ENCODE peak calls at places on chromosomes 6 and 20, in ten cellular contexts. C is heart right ventricle; N is testis; G is CD8-positive, alpha-beta T cell; D is mesendoderm; V is cardiac muscle cell; F is ovary; S is heart left ventricle; P is breast epithelium; H is pancreas. W is an unnamed sample.

GRCh38 chr20:45017859-45018258 is 51.5 kb downstream of the STK4 start:
- DNase-seq in C (no peak), N (no peak), G (no peak), D (no peak), V (no peak), F (no peak), S (no peak), P (no peak), H (no peak), W (no peak)

GRCh38 chr6:34243131-34243771 is 5.6 kb downstream of the SMIM29 start:
- DNase-seq in C (no peak), N (no peak), G (no peak), D (no peak), V (no peak), F (peak; percentile 11), S (no peak), P (peak; percentile 37), H (no peak), W (no peak)

GRCh38 chr20:17460119-17460518 is 71.1 kb downstream of the BFSP1 start:
- DNase-seq in C (no peak), N (peak; percentile 31), G (no peak), D (no peak), V (no peak), F (no peak), S (no peak), P (no peak), H (no peak), W (no peak)

GRCh38 chr20:13841206-13841605 is 56.4 kb downstream of the NDUFAF5 start:
- DNase-seq in C (no peak), N (no peak), G (no peak), D (no peak), V (no peak), F (no peak), S (no peak), P (no peak), H (no peak), W (no peak)

GRCh38 chr20:35511814-35512420 is 17.5 kb downstream of the C20orf173 start:
- DNase-seq in C (no peak), N (peak; percentile 33), G (no peak), D (peak; percentile 46), V (peak; percentile 39), F (no peak), S (no peak), P (no peak), H (no peak), W (no peak)

GRCh38 chr6:16778521-16778920 is 17.3 kb upstream of the ATXN1 start:
- DNase-seq in C (no peak), N (no peak), G (no peak), D (no peak), V (no peak), F (no peak), S (no peak), P (no peak), H (no peak), W (no peak)

GRCh38 chr6:51842066-51842465 is 245.3 kb downstream of the PKHD1 start:
- DNase-seq in C (no peak), N (no peak), G (no peak), D (no peak), V (no peak), F (no peak), S (no peak), P (no peak), H (no peak), W (no peak)

GRCh38 chr6:7148100-7148822 is 40.5 kb downstream of the RREB1 start:
- DNase-seq in C (no peak), N (no peak), G (no peak), D (no peak), V (no peak), F (no peak), S (no peak), P (no peak), H (peak; percentile 5), W (no peak)

GRCh38 chr20:19411811-19412210 is 199.4 kb downstream of the SLC24A3 start:
- DNase-seq in C (no peak), N (peak; percentile 61), G (no peak), D (no peak), V (no peak), F (peak; percentile 33), S (no peak), P (no peak), H (no peak), W (no peak)

GRCh38 chr6:81938014-81938761 is 185.7 kb upstream of the TENT5A start:
- DNase-seq in C (no peak), N (no peak), G (no peak), D (peak; percentile 88), V (no peak), F (no peak), S (no peak), P (no peak), H (peak; percentile 34), W (no peak)

GRCh38 chr6:168388641-168389633 is 52.0 kb upstream of the SMOC2 start:
- DNase-seq in C (no peak), N (no peak), G (no peak), D (no peak), V (no peak), F (no peak), S (no peak), P (peak; percentile 83), H (peak; percentile 58), W (no peak)

GRCh38 chr20:25309395-25310267 is 61.7 kb downstream of the PYGB start:
- DNase-seq in C (no peak), N (no peak), G (no peak), D (peak; percentile 11), V (no peak), F (peak; percentile 52), S (peak; percentile 68), P (no peak), H (no peak), W (peak; percentile 58)

GRCh38 chr6:26270903-26271639 is 93.9 kb upstream of the BTN3A2 start:
- DNase-seq in C (peak; percentile 29), N (peak; percentile 82), G (peak; percentile 80), D (peak; percentile 98), V (peak; percentile 90), F (peak; percentile 28), S (no peak), P (no peak), H (no peak), W (peak; percentile 79)

DNA sequence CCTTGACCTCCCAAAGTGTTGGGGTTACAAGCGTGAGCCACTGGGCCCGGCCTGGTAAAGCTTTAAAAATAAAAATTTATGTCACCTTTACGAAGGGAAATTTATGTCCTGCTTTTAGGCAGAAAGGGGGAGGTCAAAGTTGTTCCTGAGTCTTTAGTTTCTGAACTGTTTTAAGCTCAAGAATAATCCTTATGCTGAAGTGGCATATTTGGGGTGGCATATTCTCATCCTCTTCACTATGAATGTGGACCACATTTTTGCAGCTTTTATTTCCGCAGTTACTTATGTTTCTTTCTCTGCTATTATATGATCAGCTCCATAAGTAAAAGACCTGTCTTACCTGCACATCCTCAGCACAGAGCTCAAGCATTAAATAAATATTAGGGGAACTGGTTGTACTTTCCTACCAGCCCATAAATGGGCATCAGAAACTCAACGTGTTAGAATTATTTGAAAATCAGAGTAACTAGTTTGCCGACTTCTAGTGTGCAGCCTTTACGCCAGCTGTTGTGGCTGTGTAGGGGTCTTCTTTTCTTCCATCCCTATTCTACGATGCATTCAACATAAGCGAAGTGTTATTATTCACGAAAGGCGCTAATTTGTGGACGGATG is 941 bp upstream of the AKAP7 start:
- DNase-seq in C (no peak), N (no peak), G (no peak), D (no peak), V (no peak), F (no peak), S (no peak), P (no peak), H (no peak), W (no peak)
- H3K27ac ChIP-seq in C (peak overlapping the region; percentile 79), N (peak overlapping the region; percentile 93), G (peak overlapping the region; percentile 68), D (no peak overlapping the region), V (no peak overlapping the region), F (peak overlapping the region; percentile 96), S (no peak overlapping the region), P (peak overlapping the region; percentile 90), H (no peak overlapping the region), W (peak overlapping the region; percentile 96)

GRCh38 chr6:163414117-163414366 is 476 bp upstream of the QKI start:
- DNase-seq in C (no peak), N (no peak), G (no peak), D (no peak), V (no peak), F (no peak), S (no peak), P (no peak), H (no peak), W (no peak)

GRCh38 chr6:163415620-163416379 is 1.3 kb downstream of the QKI start:
- DNase-seq in C (peak; percentile 51), N (peak; percentile 58), G (peak; percentile 17), D (peak; percentile 71), V (peak; percentile 52), F (peak; percentile 57), S (peak; percentile 64), P (no peak), H (peak; percentile 33), W (peak; percentile 30)

GRCh38 chr6:163416380-163416629 is 1.8 kb downstream of the QKI start:
- DNase-seq in C (no peak), N (no peak), G (no peak), D (no peak), V (no peak), F (no peak), S (no peak), P (no peak), H (no peak), W (no peak)

GRCh38 chr6:163414367-163415175 is at the start of gene QKI:
- DNase-seq in C (peak; percentile 90), N (peak; percentile 88), G (peak; percentile 82), D (peak; percentile 70), V (peak; percentile 82), F (peak; percentile 87), S (peak; percentile 94), P (peak; percentile 73), H (peak; percentile 81), W (peak; percentile 82)

DNA sequence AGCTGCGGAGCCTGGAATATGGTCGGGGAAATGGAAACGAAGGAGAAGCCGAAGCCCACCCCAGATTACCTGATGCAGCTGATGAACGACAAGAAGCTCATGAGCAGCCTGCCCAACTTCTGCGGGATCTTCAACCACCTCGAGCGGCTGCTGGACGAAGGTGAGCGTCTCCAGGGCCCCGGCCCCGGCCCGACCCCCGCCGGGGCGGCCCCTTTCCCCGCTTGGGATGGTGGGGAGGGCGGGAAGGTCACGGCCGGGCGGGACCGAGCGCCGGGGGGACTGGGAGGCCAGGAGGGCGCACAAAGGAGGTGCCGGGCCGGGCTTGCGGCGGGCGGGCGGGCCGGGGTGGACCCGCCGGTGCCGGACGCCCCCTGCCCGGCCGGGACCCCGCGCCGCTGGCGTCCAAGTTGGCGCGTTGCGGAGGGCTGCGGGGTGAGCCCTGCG is 680 bp downstream of the QKI start:
- DNase-seq in C (peak; percentile 34), N (no peak), G (peak; percentile 26), D (peak; percentile 59), V (no peak), F (peak; percentile 65), S (no peak), P (no peak), H (peak; percentile 42), W (peak; percentile 23)
- H3K4me3 ChIP-seq in C (peak overlapping the region; percentile 89), N (peak overlapping the region; percentile 85), G (peak overlapping the region; percentile 77), D (peak overlapping the region; percentile 80), V (peak overlapping the region; percentile 97), F (peak overlapping the region; percentile 69), S (peak overlapping the region; percentile 84), P (peak overlapping the region; percentile 95), H (peak overlapping the region; percentile 80), W (peak overlapping the region; percentile 98)

GRCh38 chr20:59030911-59031310 is 1.2 kb downstream of the ATP5F1E start:
- DNase-seq in C (no peak), N (no peak), G (no peak), D (no peak), V (no peak), F (no peak), S (no peak), P (no peak), H (no peak), W (no peak)
- H3K27ac ChIP-seq in C (no peak overlapping the region), N (no peak overlapping the region), G (no peak overlapping the region), D (no peak overlapping the region), V (no peak overlapping the region), F (no peak overlapping the region), S (peak overlapping the region; percentile 88), P (no peak overlapping the region), H (no peak overlapping the region), W (no peak overlapping the region)

GRCh38 chr20:4937422-4938319 is 63.6 kb downstream of the SLC23A2 start:
- DNase-seq in C (no peak), N (no peak), G (no peak), D (no peak), V (no peak), F (no peak), S (no peak), P (no peak), H (peak; percentile 25), W (no peak)
- H3K4me3 ChIP-seq in C (no peak overlapping the region), N (no peak overlapping the region), G (no peak overlapping the region), D (no peak overlapping the region), V (no peak overlapping the region), F (no peak overlapping the region), S (no peak overlapping the region), P (no peak overlapping the region), H (no peak overlapping the region), W (no peak overlapping the region)

W was measured in uterus.